ENCODE peak calls at places on chromosomes 1 and 21, in seven cellular contexts. One of them, this sample, is unnamed.

GRCh38 chr1:160342520-160342919 is 530 bp downstream of the COPA start:
- DNase-seq in activated T-helper 1 cell treated with anti-CD3 and anti-CD28 coated beads, Interleukin-12 subunit alpha, Interleukin-12 subunit beta, Interleukin-2, Interleukin-4 antibody, amounts not matched to agents 30 ng/mL and 10 ng/mL and 1 ng/mL, durations not matched to agents 14 hours and 24 hours and 36 hours: no peak
- DNase-seq in retina: no peak
- DNase-seq in activated CD8-positive, alpha-beta T cell treated with anti-CD3 and anti-CD28 coated beads, Interleukin-2, amount 10 ng/mL, durations not matched to agents 7 days and 5 days: peak; percentile 32
- DNase-seq in non-pigmented ciliary epithelial cell: no peak
- DNase-seq in T-cell: no peak
- DNase-seq in ureter: no peak
- DNase-seq in this sample: no peak

GRCh38 chr1:70887936-70888335 is 159.7 kb downstream of the PTGER3 start:
- DNase-seq in activated T-helper 1 cell treated with anti-CD3 and anti-CD28 coated beads, Interleukin-12 subunit alpha, Interleukin-12 subunit beta, Interleukin-2, Interleukin-4 antibody, amounts not matched to agents 30 ng/mL and 10 ng/mL and 1 ng/mL, durations not matched to agents 14 hours and 24 hours and 36 hours: no peak
- DNase-seq in retina: no peak
- DNase-seq in activated CD8-positive, alpha-beta T cell treated with anti-CD3 and anti-CD28 coated beads, Interleukin-2, amount 10 ng/mL, durations not matched to agents 7 days and 5 days: no peak
- DNase-seq in non-pigmented ciliary epithelial cell: no peak
- DNase-seq in T-cell: no peak
- DNase-seq in ureter: no peak
- DNase-seq in this sample: no peak

GRCh38 chr1:97377432-97378034 is 543.3 kb downstream of the DPYD start:
- DNase-seq in activated T-helper 1 cell treated with anti-CD3 and anti-CD28 coated beads, Interleukin-12 subunit alpha, Interleukin-12 subunit beta, Interleukin-2, Interleukin-4 antibody, amounts not matched to agents 30 ng/mL and 10 ng/mL and 1 ng/mL, durations not matched to agents 14 hours and 24 hours and 36 hours: no peak
- DNase-seq in retina: no peak
- DNase-seq in activated CD8-positive, alpha-beta T cell treated with anti-CD3 and anti-CD28 coated beads, Interleukin-2, amount 10 ng/mL, durations not matched to agents 7 days and 5 days: no peak
- DNase-seq in non-pigmented ciliary epithelial cell: no peak
- DNase-seq in T-cell: no peak
- DNase-seq in ureter: no peak
- DNase-seq in this sample: no peak

GRCh38 chr1:112396668-112397025 is 633 bp downstream of the CTTNBP2NL start:
- DNase-seq in activated T-helper 1 cell treated with anti-CD3 and anti-CD28 coated beads, Interleukin-12 subunit alpha, Interleukin-12 subunit beta, Interleukin-2, Interleukin-4 antibody, amounts not matched to agents 30 ng/mL and 10 ng/mL and 1 ng/mL, durations not matched to agents 14 hours and 24 hours and 36 hours: no peak
- DNase-seq in retina: no peak
- DNase-seq in activated CD8-positive, alpha-beta T cell treated with anti-CD3 and anti-CD28 coated beads, Interleukin-2, amount 10 ng/mL, durations not matched to agents 7 days and 5 days: no peak
- DNase-seq in non-pigmented ciliary epithelial cell: no peak
- DNase-seq in T-cell: no peak
- DNase-seq in ureter: no peak
- DNase-seq in this sample: no peak

GRCh38 chr1:154198756-154199562 is 7.1 kb upstream of the TPM3 start:
- DNase-seq in activated T-helper 1 cell treated with anti-CD3 and anti-CD28 coated beads, Interleukin-12 subunit alpha, Interleukin-12 subunit beta, Interleukin-2, Interleukin-4 antibody, amounts not matched to agents 30 ng/mL and 10 ng/mL and 1 ng/mL, durations not matched to agents 14 hours and 24 hours and 36 hours: no peak
- DNase-seq in retina: peak; percentile 68
- DNase-seq in activated CD8-positive, alpha-beta T cell treated with anti-CD3 and anti-CD28 coated beads, Interleukin-2, amount 10 ng/mL, durations not matched to agents 7 days and 5 days: peak; percentile 70
- DNase-seq in non-pigmented ciliary epithelial cell: no peak
- DNase-seq in T-cell: no peak
- DNase-seq in ureter: no peak
- DNase-seq in this sample: no peak

GRCh38 chr1:6468729-6469461 is 2.9 kb upstream of the TNFRSF25 start:
- DNase-seq in activated T-helper 1 cell treated with anti-CD3 and anti-CD28 coated beads, Interleukin-12 subunit alpha, Interleukin-12 subunit beta, Interleukin-2, Interleukin-4 antibody, amounts not matched to agents 30 ng/mL and 10 ng/mL and 1 ng/mL, durations not matched to agents 14 hours and 24 hours and 36 hours: no peak
- DNase-seq in retina: no peak
- DNase-seq in activated CD8-positive, alpha-beta T cell treated with anti-CD3 and anti-CD28 coated beads, Interleukin-2, amount 10 ng/mL, durations not matched to agents 7 days and 5 days: no peak
- DNase-seq in non-pigmented ciliary epithelial cell: no peak
- DNase-seq in T-cell: no peak
- DNase-seq in ureter: no peak
- DNase-seq in this sample: no peak

GRCh38 chr1:170296642-170297041 is 150.9 kb downstream of the NTMT2 start:
- DNase-seq in activated T-helper 1 cell treated with anti-CD3 and anti-CD28 coated beads, Interleukin-12 subunit alpha, Interleukin-12 subunit beta, Interleukin-2, Interleukin-4 antibody, amounts not matched to agents 30 ng/mL and 10 ng/mL and 1 ng/mL, durations not matched to agents 14 hours and 24 hours and 36 hours: no peak
- DNase-seq in retina: no peak
- DNase-seq in activated CD8-positive, alpha-beta T cell treated with anti-CD3 and anti-CD28 coated beads, Interleukin-2, amount 10 ng/mL, durations not matched to agents 7 days and 5 days: no peak
- DNase-seq in non-pigmented ciliary epithelial cell: no peak
- DNase-seq in T-cell: no peak
- DNase-seq in ureter: no peak
- DNase-seq in this sample: no peak

GRCh38 chr21:36839123-36839522 is 127.3 kb downstream of the HLCS start:
- DNase-seq in activated T-helper 1 cell treated with anti-CD3 and anti-CD28 coated beads, Interleukin-12 subunit alpha, Interleukin-12 subunit beta, Interleukin-2, Interleukin-4 antibody, amounts not matched to agents 30 ng/mL and 10 ng/mL and 1 ng/mL, durations not matched to agents 14 hours and 24 hours and 36 hours: no peak
- DNase-seq in retina: no peak
- DNase-seq in activated CD8-positive, alpha-beta T cell treated with anti-CD3 and anti-CD28 coated beads, Interleukin-2, amount 10 ng/mL, durations not matched to agents 7 days and 5 days: no peak
- DNase-seq in non-pigmented ciliary epithelial cell: peak; percentile 22
- DNase-seq in T-cell: no peak
- DNase-seq in ureter: no peak
- DNase-seq in this sample: no peak

GRCh38 chr1:160874935-160875334 is 10.0 kb downstream of the ITLN1 start:
- DNase-seq in activated T-helper 1 cell treated with anti-CD3 and anti-CD28 coated beads, Interleukin-12 subunit alpha, Interleukin-12 subunit beta, Interleukin-2, Interleukin-4 antibody, amounts not matched to agents 30 ng/mL and 10 ng/mL and 1 ng/mL, durations not matched to agents 14 hours and 24 hours and 36 hours: no peak
- DNase-seq in retina: no peak
- DNase-seq in activated CD8-positive, alpha-beta T cell treated with anti-CD3 and anti-CD28 coated beads, Interleukin-2, amount 10 ng/mL, durations not matched to agents 7 days and 5 days: no peak
- DNase-seq in non-pigmented ciliary epithelial cell: no peak
- DNase-seq in T-cell: no peak
- DNase-seq in ureter: no peak
- DNase-seq in this sample: no peak

GRCh38 chr1:156504062-156504813 is 3.7 kb upstream of the MEF2D start:
- DNase-seq in activated T-helper 1 cell treated with anti-CD3 and anti-CD28 coated beads, Interleukin-12 subunit alpha, Interleukin-12 subunit beta, Interleukin-2, Interleukin-4 antibody, amounts not matched to agents 30 ng/mL and 10 ng/mL and 1 ng/mL, durations not matched to agents 14 hours and 24 hours and 36 hours: no peak
- DNase-seq in retina: no peak
- DNase-seq in activated CD8-positive, alpha-beta T cell treated with anti-CD3 and anti-CD28 coated beads, Interleukin-2, amount 10 ng/mL, durations not matched to agents 7 days and 5 days: peak; percentile 68
- DNase-seq in non-pigmented ciliary epithelial cell: no peak
- DNase-seq in T-cell: no peak
- DNase-seq in ureter: no peak
- DNase-seq in this sample: no peak

GRCh38 chr1:241837413-241837812 is 10.6 kb upstream of the EXO1 start:
- DNase-seq in activated T-helper 1 cell treated with anti-CD3 and anti-CD28 coated beads, Interleukin-12 subunit alpha, Interleukin-12 subunit beta, Interleukin-2, Interleukin-4 antibody, amounts not matched to agents 30 ng/mL and 10 ng/mL and 1 ng/mL, durations not matched to agents 14 hours and 24 hours and 36 hours: no peak
- DNase-seq in retina: no peak
- DNase-seq in activated CD8-positive, alpha-beta T cell treated with anti-CD3 and anti-CD28 coated beads, Interleukin-2, amount 10 ng/mL, durations not matched to agents 7 days and 5 days: no peak
- DNase-seq in non-pigmented ciliary epithelial cell: no peak
- DNase-seq in T-cell: no peak
- DNase-seq in ureter: no peak
- DNase-seq in this sample: no peak

GRCh38 chr1:10736623-10737267 is 59.7 kb downstream of the CASZ1 start:
- DNase-seq in activated T-helper 1 cell treated with anti-CD3 and anti-CD28 coated beads, Interleukin-12 subunit alpha, Interleukin-12 subunit beta, Interleukin-2, Interleukin-4 antibody, amounts not matched to agents 30 ng/mL and 10 ng/mL and 1 ng/mL, durations not matched to agents 14 hours and 24 hours and 36 hours: no peak
- DNase-seq in retina: peak; percentile 65
- DNase-seq in activated CD8-positive, alpha-beta T cell treated with anti-CD3 and anti-CD28 coated beads, Interleukin-2, amount 10 ng/mL, durations not matched to agents 7 days and 5 days: no peak
- DNase-seq in non-pigmented ciliary epithelial cell: no peak
- DNase-seq in T-cell: no peak
- DNase-seq in ureter: peak; percentile 73
- DNase-seq in this sample: no peak

GRCh38 chr1:43444151-43444826 is 9.4 kb downstream of the HYI start:
- DNase-seq in activated T-helper 1 cell treated with anti-CD3 and anti-CD28 coated beads, Interleukin-12 subunit alpha, Interleukin-12 subunit beta, Interleukin-2, Interleukin-4 antibody, amounts not matched to agents 30 ng/mL and 10 ng/mL and 1 ng/mL, durations not matched to agents 14 hours and 24 hours and 36 hours: no peak
- DNase-seq in retina: no peak
- DNase-seq in activated CD8-positive, alpha-beta T cell treated with anti-CD3 and anti-CD28 coated beads, Interleukin-2, amount 10 ng/mL, durations not matched to agents 7 days and 5 days: no peak
- DNase-seq in non-pigmented ciliary epithelial cell: no peak
- DNase-seq in T-cell: no peak
- DNase-seq in ureter: no peak
- DNase-seq in this sample: no peak

GRCh38 chr1:203625623-203626189 is 926 bp upstream of the ATP2B4 start:
- DNase-seq in activated T-helper 1 cell treated with anti-CD3 and anti-CD28 coated beads, Interleukin-12 subunit alpha, Interleukin-12 subunit beta, Interleukin-2, Interleukin-4 antibody, amounts not matched to agents 30 ng/mL and 10 ng/mL and 1 ng/mL, durations not matched to agents 14 hours and 24 hours and 36 hours: peak; percentile 55
- DNase-seq in retina: peak; percentile 53
- DNase-seq in activated CD8-positive, alpha-beta T cell treated with anti-CD3 and anti-CD28 coated beads, Interleukin-2, amount 10 ng/mL, durations not matched to agents 7 days and 5 days: peak; percentile 79
- DNase-seq in non-pigmented ciliary epithelial cell: no peak
- DNase-seq in T-cell: peak; percentile 70
- DNase-seq in ureter: peak; percentile 81
- DNase-seq in this sample: no peak

GRCh38 chr21:29293495-29293894 is 5.2 kb upstream of the BACH1 start:
- DNase-seq in activated T-helper 1 cell treated with anti-CD3 and anti-CD28 coated beads, Interleukin-12 subunit alpha, Interleukin-12 subunit beta, Interleukin-2, Interleukin-4 antibody, amounts not matched to agents 30 ng/mL and 10 ng/mL and 1 ng/mL, durations not matched to agents 14 hours and 24 hours and 36 hours: no peak
- DNase-seq in retina: no peak
- DNase-seq in activated CD8-positive, alpha-beta T cell treated with anti-CD3 and anti-CD28 coated beads, Interleukin-2, amount 10 ng/mL, durations not matched to agents 7 days and 5 days: no peak
- DNase-seq in non-pigmented ciliary epithelial cell: no peak
- DNase-seq in T-cell: no peak
- DNase-seq in ureter: no peak
- DNase-seq in this sample: no peak

GRCh38 chr1:26016944-26017545 is 4.5 kb upstream of the EXTL1 start:
- DNase-seq in activated T-helper 1 cell treated with anti-CD3 and anti-CD28 coated beads, Interleukin-12 subunit alpha, Interleukin-12 subunit beta, Interleukin-2, Interleukin-4 antibody, amounts not matched to agents 30 ng/mL and 10 ng/mL and 1 ng/mL, durations not matched to agents 14 hours and 24 hours and 36 hours: no peak
- DNase-seq in retina: no peak
- DNase-seq in activated CD8-positive, alpha-beta T cell treated with anti-CD3 and anti-CD28 coated beads, Interleukin-2, amount 10 ng/mL, durations not matched to agents 7 days and 5 days: peak; percentile 32
- DNase-seq in non-pigmented ciliary epithelial cell: no peak
- DNase-seq in T-cell: no peak
- DNase-seq in ureter: no peak
- DNase-seq in this sample: no peak

GRCh38 chr1:200118779-200119505 is 91.4 kb downstream of the NR5A2 start:
- DNase-seq in activated T-helper 1 cell treated with anti-CD3 and anti-CD28 coated beads, Interleukin-12 subunit alpha, Interleukin-12 subunit beta, Interleukin-2, Interleukin-4 antibody, amounts not matched to agents 30 ng/mL and 10 ng/mL and 1 ng/mL, durations not matched to agents 14 hours and 24 hours and 36 hours: no peak
- DNase-seq in retina: no peak
- DNase-seq in activated CD8-positive, alpha-beta T cell treated with anti-CD3 and anti-CD28 coated beads, Interleukin-2, amount 10 ng/mL, durations not matched to agents 7 days and 5 days: no peak
- DNase-seq in non-pigmented ciliary epithelial cell: no peak
- DNase-seq in T-cell: no peak
- DNase-seq in ureter: no peak
- DNase-seq in this sample: no peak

GRCh38 chr1:8112611-8113256 is 86.6 kb upstream of the ERRFI1 start:
- DNase-seq in activated T-helper 1 cell treated with anti-CD3 and anti-CD28 coated beads, Interleukin-12 subunit alpha, Interleukin-12 subunit beta, Interleukin-2, Interleukin-4 antibody, amounts not matched to agents 30 ng/mL and 10 ng/mL and 1 ng/mL, durations not matched to agents 14 hours and 24 hours and 36 hours: no peak
- DNase-seq in retina: no peak
- DNase-seq in activated CD8-positive, alpha-beta T cell treated with anti-CD3 and anti-CD28 coated beads, Interleukin-2, amount 10 ng/mL, durations not matched to agents 7 days and 5 days: no peak
- DNase-seq in non-pigmented ciliary epithelial cell: no peak
- DNase-seq in T-cell: no peak
- DNase-seq in ureter: no peak
- DNase-seq in this sample: no peak

GRCh38 chr1:84377480-84378095 is 20.7 kb upstream of the DNASE2B start:
- DNase-seq in activated T-helper 1 cell treated with anti-CD3 and anti-CD28 coated beads, Interleukin-12 subunit alpha, Interleukin-12 subunit beta, Interleukin-2, Interleukin-4 antibody, amounts not matched to agents 30 ng/mL and 10 ng/mL and 1 ng/mL, durations not matched to agents 14 hours and 24 hours and 36 hours: no peak
- DNase-seq in retina: no peak
- DNase-seq in activated CD8-positive, alpha-beta T cell treated with anti-CD3 and anti-CD28 coated beads, Interleukin-2, amount 10 ng/mL, durations not matched to agents 7 days and 5 days: no peak
- DNase-seq in non-pigmented ciliary epithelial cell: peak; percentile 73
- DNase-seq in T-cell: no peak
- DNase-seq in ureter: no peak
- DNase-seq in this sample: no peak

GRCh38 chr1:1003618-1004419 is 3.9 kb upstream of the HES4 start:
- DNase-seq in activated T-helper 1 cell treated with anti-CD3 and anti-CD28 coated beads, Interleukin-12 subunit alpha, Interleukin-12 subunit beta, Interleukin-2, Interleukin-4 antibody, amounts not matched to agents 30 ng/mL and 10 ng/mL and 1 ng/mL, durations not matched to agents 14 hours and 24 hours and 36 hours: no peak
- DNase-seq in retina: no peak
- DNase-seq in activated CD8-positive, alpha-beta T cell treated with anti-CD3 and anti-CD28 coated beads, Interleukin-2, amount 10 ng/mL, durations not matched to agents 7 days and 5 days: no peak
- DNase-seq in non-pigmented ciliary epithelial cell: no peak
- DNase-seq in T-cell: no peak
- DNase-seq in ureter: peak; percentile 44
- DNase-seq in this sample: no peak

GRCh38 chr1:204450461-204451257 is 39.0 kb upstream of the PPP1R15B start:
- DNase-seq in activated T-helper 1 cell treated with anti-CD3 and anti-CD28 coated beads, Interleukin-12 subunit alpha, Interleukin-12 subunit beta, Interleukin-2, Interleukin-4 antibody, amounts not matched to agents 30 ng/mL and 10 ng/mL and 1 ng/mL, durations not matched to agents 14 hours and 24 hours and 36 hours: no peak
- DNase-seq in retina: no peak
- DNase-seq in activated CD8-positive, alpha-beta T cell treated with anti-CD3 and anti-CD28 coated beads, Interleukin-2, amount 10 ng/mL, durations not matched to agents 7 days and 5 days: no peak
- DNase-seq in non-pigmented ciliary epithelial cell: no peak
- DNase-seq in T-cell: no peak
- DNase-seq in ureter: peak; percentile 88
- DNase-seq in this sample: no peak

GRCh38 chr1:152981181-152981871 is 2.6 kb upstream of the SPRR1A start:
- DNase-seq in activated T-helper 1 cell treated with anti-CD3 and anti-CD28 coated beads, Interleukin-12 subunit alpha, Interleukin-12 subunit beta, Interleukin-2, Interleukin-4 antibody, amounts not matched to agents 30 ng/mL and 10 ng/mL and 1 ng/mL, durations not matched to agents 14 hours and 24 hours and 36 hours: no peak
- DNase-seq in retina: no peak
- DNase-seq in activated CD8-positive, alpha-beta T cell treated with anti-CD3 and anti-CD28 coated beads, Interleukin-2, amount 10 ng/mL, durations not matched to agents 7 days and 5 days: no peak
- DNase-seq in non-pigmented ciliary epithelial cell: no peak
- DNase-seq in T-cell: no peak
- DNase-seq in ureter: no peak
- DNase-seq in this sample: no peak

GRCh38 chr1:164480285-164480907 is 78.6 kb upstream of the PBX1 start:
- DNase-seq in activated T-helper 1 cell treated with anti-CD3 and anti-CD28 coated beads, Interleukin-12 subunit alpha, Interleukin-12 subunit beta, Interleukin-2, Interleukin-4 antibody, amounts not matched to agents 30 ng/mL and 10 ng/mL and 1 ng/mL, durations not matched to agents 14 hours and 24 hours and 36 hours: no peak
- DNase-seq in retina: no peak
- DNase-seq in activated CD8-positive, alpha-beta T cell treated with anti-CD3 and anti-CD28 coated beads, Interleukin-2, amount 10 ng/mL, durations not matched to agents 7 days and 5 days: no peak
- DNase-seq in non-pigmented ciliary epithelial cell: no peak
- DNase-seq in T-cell: no peak
- DNase-seq in ureter: no peak
- DNase-seq in this sample: no peak

GRCh38 chr1:169466259-169467230 is 19.2 kb downstream of the SLC19A2 start:
- DNase-seq in activated T-helper 1 cell treated with anti-CD3 and anti-CD28 coated beads, Interleukin-12 subunit alpha, Interleukin-12 subunit beta, Interleukin-2, Interleukin-4 antibody, amounts not matched to agents 30 ng/mL and 10 ng/mL and 1 ng/mL, durations not matched to agents 14 hours and 24 hours and 36 hours: no peak
- DNase-seq in retina: peak; percentile 25
- DNase-seq in activated CD8-positive, alpha-beta T cell treated with anti-CD3 and anti-CD28 coated beads, Interleukin-2, amount 10 ng/mL, durations not matched to agents 7 days and 5 days: peak; percentile 48
- DNase-seq in non-pigmented ciliary epithelial cell: no peak
- DNase-seq in T-cell: no peak
- DNase-seq in ureter: no peak
- DNase-seq in this sample: no peak

GRCh38 chr1:53016705-53017104 is 45.3 kb upstream of the PODN start:
- DNase-seq in activated T-helper 1 cell treated with anti-CD3 and anti-CD28 coated beads, Interleukin-12 subunit alpha, Interleukin-12 subunit beta, Interleukin-2, Interleukin-4 antibody, amounts not matched to agents 30 ng/mL and 10 ng/mL and 1 ng/mL, durations not matched to agents 14 hours and 24 hours and 36 hours: no peak
- DNase-seq in retina: no peak
- DNase-seq in activated CD8-positive, alpha-beta T cell treated with anti-CD3 and anti-CD28 coated beads, Interleukin-2, amount 10 ng/mL, durations not matched to agents 7 days and 5 days: no peak
- DNase-seq in non-pigmented ciliary epithelial cell: no peak
- DNase-seq in T-cell: no peak
- DNase-seq in ureter: no peak
- DNase-seq in this sample: no peak

GRCh38 chr1:235009074-235009473 is 119.6 kb downstream of the TOMM20 start:
- DNase-seq in activated T-helper 1 cell treated with anti-CD3 and anti-CD28 coated beads, Interleukin-12 subunit alpha, Interleukin-12 subunit beta, Interleukin-2, Interleukin-4 antibody, amounts not matched to agents 30 ng/mL and 10 ng/mL and 1 ng/mL, durations not matched to agents 14 hours and 24 hours and 36 hours: no peak
- DNase-seq in retina: no peak
- DNase-seq in activated CD8-positive, alpha-beta T cell treated with anti-CD3 and anti-CD28 coated beads, Interleukin-2, amount 10 ng/mL, durations not matched to agents 7 days and 5 days: no peak
- DNase-seq in non-pigmented ciliary epithelial cell: no peak
- DNase-seq in T-cell: no peak
- DNase-seq in ureter: no peak
- DNase-seq in this sample: no peak

GRCh38 chr1:167518331-167518700 is at the start of gene CD247:
- DNase-seq in activated T-helper 1 cell treated with anti-CD3 and anti-CD28 coated beads, Interleukin-12 subunit alpha, Interleukin-12 subunit beta, Interleukin-2, Interleukin-4 antibody, amounts not matched to agents 30 ng/mL and 10 ng/mL and 1 ng/mL, durations not matched to agents 14 hours and 24 hours and 36 hours: peak; percentile 73
- DNase-seq in retina: no peak
- DNase-seq in activated CD8-positive, alpha-beta T cell treated with anti-CD3 and anti-CD28 coated beads, Interleukin-2, amount 10 ng/mL, durations not matched to agents 7 days and 5 days: peak; percentile 89
- DNase-seq in non-pigmented ciliary epithelial cell: no peak
- DNase-seq in T-cell: peak; percentile 75
- DNase-seq in ureter: no peak
- DNase-seq in this sample: no peak

GRCh38 chr1:67458663-67459062 is 28.5 kb upstream of the SERBP1 start:
- DNase-seq in activated T-helper 1 cell treated with anti-CD3 and anti-CD28 coated beads, Interleukin-12 subunit alpha, Interleukin-12 subunit beta, Interleukin-2, Interleukin-4 antibody, amounts not matched to agents 30 ng/mL and 10 ng/mL and 1 ng/mL, durations not matched to agents 14 hours and 24 hours and 36 hours: no peak
- DNase-seq in retina: no peak
- DNase-seq in activated CD8-positive, alpha-beta T cell treated with anti-CD3 and anti-CD28 coated beads, Interleukin-2, amount 10 ng/mL, durations not matched to agents 7 days and 5 days: no peak
- DNase-seq in non-pigmented ciliary epithelial cell: no peak
- DNase-seq in T-cell: no peak
- DNase-seq in ureter: no peak
- DNase-seq in this sample: no peak

GRCh38 chr1:147509786-147510360 is 31.4 kb upstream of the BCL9 start:
- DNase-seq in activated T-helper 1 cell treated with anti-CD3 and anti-CD28 coated beads, Interleukin-12 subunit alpha, Interleukin-12 subunit beta, Interleukin-2, Interleukin-4 antibody, amounts not matched to agents 30 ng/mL and 10 ng/mL and 1 ng/mL, durations not matched to agents 14 hours and 24 hours and 36 hours: no peak
- DNase-seq in retina: peak; percentile 27
- DNase-seq in activated CD8-positive, alpha-beta T cell treated with anti-CD3 and anti-CD28 coated beads, Interleukin-2, amount 10 ng/mL, durations not matched to agents 7 days and 5 days: no peak
- DNase-seq in non-pigmented ciliary epithelial cell: no peak
- DNase-seq in T-cell: no peak
- DNase-seq in ureter: no peak
- DNase-seq in this sample: peak; percentile 29

GRCh38 chr1:202152399-202152798 is 7.9 kb upstream of the ARL8A start:
- DNase-seq in activated T-helper 1 cell treated with anti-CD3 and anti-CD28 coated beads, Interleukin-12 subunit alpha, Interleukin-12 subunit beta, Interleukin-2, Interleukin-4 antibody, amounts not matched to agents 30 ng/mL and 10 ng/mL and 1 ng/mL, durations not matched to agents 14 hours and 24 hours and 36 hours: no peak
- DNase-seq in retina: no peak
- DNase-seq in activated CD8-positive, alpha-beta T cell treated with anti-CD3 and anti-CD28 coated beads, Interleukin-2, amount 10 ng/mL, durations not matched to agents 7 days and 5 days: no peak
- DNase-seq in non-pigmented ciliary epithelial cell: no peak
- DNase-seq in T-cell: no peak
- DNase-seq in ureter: no peak
- DNase-seq in this sample: no peak

GRCh38 chr1:25543425-25544242 is at the start of gene LDLRAP1:
- DNase-seq in activated T-helper 1 cell treated with anti-CD3 and anti-CD28 coated beads, Interleukin-12 subunit alpha, Interleukin-12 subunit beta, Interleukin-2, Interleukin-4 antibody, amounts not matched to agents 30 ng/mL and 10 ng/mL and 1 ng/mL, durations not matched to agents 14 hours and 24 hours and 36 hours: peak; percentile 59
- DNase-seq in retina: peak; percentile 56
- DNase-seq in activated CD8-positive, alpha-beta T cell treated with anti-CD3 and anti-CD28 coated beads, Interleukin-2, amount 10 ng/mL, durations not matched to agents 7 days and 5 days: peak; percentile 59
- DNase-seq in non-pigmented ciliary epithelial cell: no peak
- DNase-seq in T-cell: no peak
- DNase-seq in ureter: peak; percentile 71
- DNase-seq in this sample: peak; percentile 76

GRCh38 chr1:185816460-185816859 is 82.3 kb downstream of the HMCN1 start:
- DNase-seq in activated T-helper 1 cell treated with anti-CD3 and anti-CD28 coated beads, Interleukin-12 subunit alpha, Interleukin-12 subunit beta, Interleukin-2, Interleukin-4 antibody, amounts not matched to agents 30 ng/mL and 10 ng/mL and 1 ng/mL, durations not matched to agents 14 hours and 24 hours and 36 hours: no peak
- DNase-seq in retina: no peak
- DNase-seq in activated CD8-positive, alpha-beta T cell treated with anti-CD3 and anti-CD28 coated beads, Interleukin-2, amount 10 ng/mL, durations not matched to agents 7 days and 5 days: no peak
- DNase-seq in non-pigmented ciliary epithelial cell: peak; percentile 26
- DNase-seq in T-cell: no peak
- DNase-seq in ureter: no peak
- DNase-seq in this sample: no peak

GRCh38 chr1:17742590-17742989 is 12.5 kb upstream of the ACTL8 start:
- DNase-seq in activated T-helper 1 cell treated with anti-CD3 and anti-CD28 coated beads, Interleukin-12 subunit alpha, Interleukin-12 subunit beta, Interleukin-2, Interleukin-4 antibody, amounts not matched to agents 30 ng/mL and 10 ng/mL and 1 ng/mL, durations not matched to agents 14 hours and 24 hours and 36 hours: no peak
- DNase-seq in retina: no peak
- DNase-seq in activated CD8-positive, alpha-beta T cell treated with anti-CD3 and anti-CD28 coated beads, Interleukin-2, amount 10 ng/mL, durations not matched to agents 7 days and 5 days: no peak
- DNase-seq in non-pigmented ciliary epithelial cell: no peak
- DNase-seq in T-cell: no peak
- DNase-seq in ureter: no peak
- DNase-seq in this sample: peak; percentile 15

GRCh38 chr1:167460836-167461235 is 57.5 kb downstream of the CD247 start:
- DNase-seq in activated T-helper 1 cell treated with anti-CD3 and anti-CD28 coated beads, Interleukin-12 subunit alpha, Interleukin-12 subunit beta, Interleukin-2, Interleukin-4 antibody, amounts not matched to agents 30 ng/mL and 10 ng/mL and 1 ng/mL, durations not matched to agents 14 hours and 24 hours and 36 hours: no peak
- DNase-seq in retina: no peak
- DNase-seq in activated CD8-positive, alpha-beta T cell treated with anti-CD3 and anti-CD28 coated beads, Interleukin-2, amount 10 ng/mL, durations not matched to agents 7 days and 5 days: no peak
- DNase-seq in non-pigmented ciliary epithelial cell: no peak
- DNase-seq in T-cell: peak; percentile 62
- DNase-seq in ureter: no peak
- DNase-seq in this sample: no peak

GRCh38 chr21:42242611-42243010 is 23.7 kb downstream of the ABCG1 start:
- DNase-seq in activated T-helper 1 cell treated with anti-CD3 and anti-CD28 coated beads, Interleukin-12 subunit alpha, Interleukin-12 subunit beta, Interleukin-2, Interleukin-4 antibody, amounts not matched to agents 30 ng/mL and 10 ng/mL and 1 ng/mL, durations not matched to agents 14 hours and 24 hours and 36 hours: no peak
- DNase-seq in retina: no peak
- DNase-seq in activated CD8-positive, alpha-beta T cell treated with anti-CD3 and anti-CD28 coated beads, Interleukin-2, amount 10 ng/mL, durations not matched to agents 7 days and 5 days: no peak
- DNase-seq in non-pigmented ciliary epithelial cell: no peak
- DNase-seq in T-cell: no peak
- DNase-seq in ureter: no peak
- DNase-seq in this sample: no peak